ENCODE peak calls at places on chromosomes 12 and 14, in ten cellular contexts. M is NAMALWA; B is HTR-8/SVneo; W is dermis microvascular lymphatic vessel endothelial cell; S is stomach; J is colonic mucosa; U is NCI-H226; O is RWPE1; L is HT1080; A is stimulated activated CD4-positive, alpha-beta T cell treated with anti-CD3 and anti-CD28 coated beads, Interleukin-15, amount 100 ng/mL, for 1 hour. H is an unnamed sample.
A peak's percentile ranks its signal among the peaks of the same experiment; 100 is the strongest.

GRCh38 chr12:65184858-65185229 is 15.5 kb downstream of the LEMD3 start:
- DNase-seq in O (no peak), U (no peak), S (no peak), J (no peak), A (no peak), M (no peak), W (no peak), B (no peak), L (no peak), H (no peak)

GRCh38 chr14:100417466-100417865 is 94.3 kb downstream of the SLC25A47 start:
- DNase-seq in U (peak; percentile 79), S (peak; percentile 57), M (no peak), J (peak; percentile 90), W (peak; percentile 24), O (peak; percentile 90), A (no peak), L (peak; percentile 94), B (peak; percentile 87), H (peak; percentile 75)

GRCh38 chr14:68791078-68791983 is 1.5 kb downstream of the ZFP36L1 start:
- DNase-seq in J (peak; percentile 60), A (no peak), L (no peak), S (peak; percentile 27), M (no peak), O (no peak), U (no peak), B (no peak), W (no peak), H (no peak)

GRCh38 chr12:59600174-59600573 is 4.3 kb downstream of the SLC16A7 start:
- DNase-seq in M (no peak), B (no peak), A (no peak), S (no peak), U (no peak), O (no peak), L (no peak), W (no peak), J (no peak), H (no peak)

GRCh38 chr12:132621657-132622435 is 3.3 kb downstream of the P2RX2 start:
- DNase-seq in B (no peak), A (no peak), O (no peak), S (no peak), J (no peak), W (no peak), L (no peak), U (no peak), M (no peak), H (no peak)

GRCh38 chr12:113030875-113031525 is 25.5 kb upstream of the DTX1 start:
- DNase-seq in U (peak; percentile 38), W (peak; percentile 50), O (peak; percentile 70), M (peak; percentile 80), L (peak; percentile 85), B (peak; percentile 66), J (no peak), S (no peak), A (no peak), H (peak; percentile 20)

GRCh38 chr12:120757226-120757742 is 31.7 kb downstream of the ACADS start:
- DNase-seq in U (no peak), A (no peak), S (no peak), O (no peak), J (no peak), W (no peak), M (no peak), L (no peak), B (no peak), H (no peak)

GRCh38 chr12:3137268-3137761 is 60.1 kb downstream of the TSPAN9 start:
- DNase-seq in A (no peak), S (no peak), B (no peak), L (peak; percentile 43), M (no peak), O (no peak), W (peak; percentile 76), U (peak; percentile 14), J (no peak), H (no peak)

GRCh38 chr14:90814806-90815566 is 1.2 kb downstream of the TTC7B start:
- DNase-seq in O (no peak), L (no peak), S (no peak), W (no peak), A (no peak), J (no peak), B (no peak), M (no peak), U (no peak), H (no peak)

GRCh38 chr14:90434370-90435020 is 37.7 kb downstream of the CALM1 start:
- DNase-seq in L (no peak), O (no peak), W (no peak), J (no peak), B (no peak), U (no peak), M (no peak), A (no peak), S (no peak), H (no peak)

GRCh38 chr12:1581973-1582708 is 12.2 kb downstream of the FBXL14 start:
- DNase-seq in O (no peak), L (no peak), U (no peak), B (no peak), A (no peak), M (no peak), S (no peak), J (no peak), W (no peak), H (no peak)

H was measured in cerebellar nuclear complex.